ENCODE peak calls at places on chromosome 7, in ten cellular contexts. One of them, this sample, is unnamed.

GRCh38 chr7:156777364-156778069 is 115.5 kb downstream of the LMBR1 start:
- DNase-seq in tibial nerve: no peak
- DNase-seq in naive B cell: no peak
- DNase-seq in activated T-cell treated with anti-CD3 and anti-CD28 coated beads for 48 hours: peak
- DNase-seq in lower leg skin: no peak
- DNase-seq in Calu3: no peak
- DNase-seq in H1: no peak
- DNase-seq in NCI-H446: no peak
- DNase-seq in NCI-H1105: no peak
- DNase-seq in NCI-H2171: no peak
- DNase-seq in this sample: no peak

GRCh38 chr7:30984359-30985107 is 20.8 kb downstream of the GHRHR start:
- DNase-seq in tibial nerve: no peak
- DNase-seq in naive B cell: no peak
- DNase-seq in activated T-cell treated with anti-CD3 and anti-CD28 coated beads for 48 hours: no peak
- DNase-seq in lower leg skin: peak
- DNase-seq in Calu3: peak
- DNase-seq in H1: peak
- DNase-seq in NCI-H446: peak
- DNase-seq in NCI-H1105: no peak
- DNase-seq in NCI-H2171: peak
- DNase-seq in this sample: no peak

GRCh38 chr7:84022686-84023308 is 171.8 kb downstream of the SEMA3A start:
- DNase-seq in tibial nerve: no peak
- DNase-seq in naive B cell: no peak
- DNase-seq in activated T-cell treated with anti-CD3 and anti-CD28 coated beads for 48 hours: no peak
- DNase-seq in lower leg skin: no peak
- DNase-seq in Calu3: no peak
- DNase-seq in H1: no peak
- DNase-seq in NCI-H446: no peak
- DNase-seq in NCI-H1105: peak
- DNase-seq in NCI-H2171: peak
- DNase-seq in this sample: no peak

GRCh38 chr7:16359201-16359600 is 62.1 kb downstream of the CRPPA start:
- DNase-seq in tibial nerve: no peak
- DNase-seq in naive B cell: no peak
- DNase-seq in activated T-cell treated with anti-CD3 and anti-CD28 coated beads for 48 hours: no peak
- DNase-seq in lower leg skin: no peak
- DNase-seq in Calu3: no peak
- DNase-seq in H1: no peak
- DNase-seq in NCI-H446: peak
- DNase-seq in NCI-H1105: no peak
- DNase-seq in NCI-H2171: no peak
- DNase-seq in this sample: no peak

GRCh38 chr7:5213286-5213645 is 23.2 kb downstream of the WIPI2 start:
- DNase-seq in tibial nerve: no peak
- DNase-seq in naive B cell: no peak
- DNase-seq in activated T-cell treated with anti-CD3 and anti-CD28 coated beads for 48 hours: no peak
- DNase-seq in lower leg skin: no peak
- DNase-seq in Calu3: no peak
- DNase-seq in H1: no peak
- DNase-seq in NCI-H446: no peak
- DNase-seq in NCI-H1105: no peak
- DNase-seq in NCI-H2171: no peak
- DNase-seq in this sample: no peak

GRCh38 chr7:14835399-14835798 is 67.2 kb downstream of the DGKB start:
- DNase-seq in tibial nerve: no peak
- DNase-seq in naive B cell: no peak
- DNase-seq in activated T-cell treated with anti-CD3 and anti-CD28 coated beads for 48 hours: no peak
- DNase-seq in lower leg skin: no peak
- DNase-seq in Calu3: no peak
- DNase-seq in H1: no peak
- DNase-seq in NCI-H446: peak
- DNase-seq in NCI-H1105: peak
- DNase-seq in NCI-H2171: no peak
- DNase-seq in this sample: no peak

GRCh38 chr7:17123020-17123419 is 175.4 kb upstream of the AHR start:
- DNase-seq in tibial nerve: no peak
- DNase-seq in naive B cell: no peak
- DNase-seq in activated T-cell treated with anti-CD3 and anti-CD28 coated beads for 48 hours: no peak
- DNase-seq in lower leg skin: no peak
- DNase-seq in Calu3: no peak
- DNase-seq in H1: no peak
- DNase-seq in NCI-H446: no peak
- DNase-seq in NCI-H1105: no peak
- DNase-seq in NCI-H2171: no peak
- DNase-seq in this sample: no peak

GRCh38 chr7:75842836-75843446 is 29.3 kb upstream of the CCL24 start:
- DNase-seq in tibial nerve: peak
- DNase-seq in naive B cell: no peak
- DNase-seq in activated T-cell treated with anti-CD3 and anti-CD28 coated beads for 48 hours: peak
- DNase-seq in lower leg skin: no peak
- DNase-seq in Calu3: peak
- DNase-seq in H1: no peak
- DNase-seq in NCI-H446: no peak
- DNase-seq in NCI-H1105: no peak
- DNase-seq in NCI-H2171: no peak
- DNase-seq in this sample: no peak

GRCh38 chr7:22485189-22485588 is 14.8 kb downstream of the STEAP1B start:
- DNase-seq in tibial nerve: no peak
- DNase-seq in naive B cell: no peak
- DNase-seq in activated T-cell treated with anti-CD3 and anti-CD28 coated beads for 48 hours: no peak
- DNase-seq in lower leg skin: no peak
- DNase-seq in Calu3: no peak
- DNase-seq in H1: no peak
- DNase-seq in NCI-H446: no peak
- DNase-seq in NCI-H1105: no peak
- DNase-seq in NCI-H2171: no peak
- DNase-seq in this sample: peak

GRCh38 chr7:158452331-158452730 is 135.3 kb downstream of the PTPRN2 start:
- DNase-seq in tibial nerve: no peak
- DNase-seq in naive B cell: no peak
- DNase-seq in activated T-cell treated with anti-CD3 and anti-CD28 coated beads for 48 hours: no peak
- DNase-seq in lower leg skin: peak
- DNase-seq in Calu3: no peak
- DNase-seq in H1: no peak
- DNase-seq in NCI-H446: no peak
- DNase-seq in NCI-H1105: no peak
- DNase-seq in NCI-H2171: no peak
- DNase-seq in this sample: no peak

GRCh38 chr7:73717991-73718405 is 1.5 kb downstream of the STX1A start:
- DNase-seq in tibial nerve: no peak
- DNase-seq in naive B cell: no peak
- DNase-seq in activated T-cell treated with anti-CD3 and anti-CD28 coated beads for 48 hours: peak
- DNase-seq in lower leg skin: no peak
- DNase-seq in Calu3: peak
- DNase-seq in H1: no peak
- DNase-seq in NCI-H446: no peak
- DNase-seq in NCI-H1105: no peak
- DNase-seq in NCI-H2171: no peak
- DNase-seq in this sample: peak

GRCh38 chr7:4682621-4683042 is 537 bp downstream of the FOXK1 start:
- DNase-seq in tibial nerve: no peak
- DNase-seq in naive B cell: no peak
- DNase-seq in activated T-cell treated with anti-CD3 and anti-CD28 coated beads for 48 hours: peak
- DNase-seq in lower leg skin: no peak
- DNase-seq in Calu3: peak
- DNase-seq in H1: no peak
- DNase-seq in NCI-H446: no peak
- DNase-seq in NCI-H1105: peak
- DNase-seq in NCI-H2171: no peak
- DNase-seq in this sample: peak

GRCh38 chr7:106071999-106072714 is 40.0 kb downstream of the SYPL1 start:
- DNase-seq in tibial nerve: no peak
- DNase-seq in naive B cell: no peak
- DNase-seq in activated T-cell treated with anti-CD3 and anti-CD28 coated beads for 48 hours: no peak
- DNase-seq in lower leg skin: peak
- DNase-seq in Calu3: no peak
- DNase-seq in H1: no peak
- DNase-seq in NCI-H446: peak
- DNase-seq in NCI-H1105: peak
- DNase-seq in NCI-H2171: peak
- DNase-seq in this sample: no peak

GRCh38 chr7:139043823-139044812 is 8.3 kb upstream of the ZC3HAV1L start:
- DNase-seq in tibial nerve: no peak
- DNase-seq in naive B cell: no peak
- DNase-seq in activated T-cell treated with anti-CD3 and anti-CD28 coated beads for 48 hours: peak
- DNase-seq in lower leg skin: no peak
- DNase-seq in Calu3: peak
- DNase-seq in H1: no peak
- DNase-seq in NCI-H446: no peak
- DNase-seq in NCI-H1105: no peak
- DNase-seq in NCI-H2171: no peak
- DNase-seq in this sample: peak

GRCh38 chr7:76513817-76514799 is 3.8 kb downstream of the UPK3B start:
- DNase-seq in tibial nerve: no peak
- DNase-seq in naive B cell: no peak
- DNase-seq in activated T-cell treated with anti-CD3 and anti-CD28 coated beads for 48 hours: no peak
- DNase-seq in lower leg skin: peak
- DNase-seq in Calu3: no peak
- DNase-seq in H1: no peak
- DNase-seq in NCI-H446: no peak
- DNase-seq in NCI-H1105: no peak
- DNase-seq in NCI-H2171: no peak
- DNase-seq in this sample: no peak

GRCh38 chr7:43292384-43292783 is 179.9 kb downstream of the HECW1 start:
- DNase-seq in tibial nerve: no peak
- DNase-seq in naive B cell: no peak
- DNase-seq in activated T-cell treated with anti-CD3 and anti-CD28 coated beads for 48 hours: no peak
- DNase-seq in lower leg skin: no peak
- DNase-seq in Calu3: no peak
- DNase-seq in H1: no peak
- DNase-seq in NCI-H446: no peak
- DNase-seq in NCI-H1105: no peak
- DNase-seq in NCI-H2171: no peak
- DNase-seq in this sample: no peak

GRCh38 chr7:43248961-43249807 is 136.7 kb downstream of the HECW1 start:
- DNase-seq in tibial nerve: no peak
- DNase-seq in naive B cell: no peak
- DNase-seq in activated T-cell treated with anti-CD3 and anti-CD28 coated beads for 48 hours: no peak
- DNase-seq in lower leg skin: peak
- DNase-seq in Calu3: peak
- DNase-seq in H1: no peak
- DNase-seq in NCI-H446: no peak
- DNase-seq in NCI-H1105: no peak
- DNase-seq in NCI-H2171: no peak
- DNase-seq in this sample: no peak

GRCh38 chr7:120792091-120792860 is 65.7 kb downstream of the TSPAN12 start:
- DNase-seq in tibial nerve: peak
- DNase-seq in naive B cell: peak
- DNase-seq in activated T-cell treated with anti-CD3 and anti-CD28 coated beads for 48 hours: peak
- DNase-seq in lower leg skin: peak
- DNase-seq in Calu3: peak
- DNase-seq in H1: peak
- DNase-seq in NCI-H446: peak
- DNase-seq in NCI-H1105: peak
- DNase-seq in NCI-H2171: peak
- DNase-seq in this sample: peak

GRCh38 chr7:40211291-40212003 is 76.6 kb downstream of the SUGCT start:
- DNase-seq in tibial nerve: no peak
- DNase-seq in naive B cell: no peak
- DNase-seq in activated T-cell treated with anti-CD3 and anti-CD28 coated beads for 48 hours: no peak
- DNase-seq in lower leg skin: no peak
- DNase-seq in Calu3: no peak
- DNase-seq in H1: no peak
- DNase-seq in NCI-H446: no peak
- DNase-seq in NCI-H1105: no peak
- DNase-seq in NCI-H2171: no peak
- DNase-seq in this sample: no peak

GRCh38 chr7:159126496-159127345 is 17.9 kb downstream of the VIPR2 start:
- DNase-seq in tibial nerve: no peak
- DNase-seq in naive B cell: no peak
- DNase-seq in activated T-cell treated with anti-CD3 and anti-CD28 coated beads for 48 hours: no peak
- DNase-seq in lower leg skin: peak
- DNase-seq in Calu3: no peak
- DNase-seq in H1: no peak
- DNase-seq in NCI-H446: no peak
- DNase-seq in NCI-H1105: no peak
- DNase-seq in NCI-H2171: no peak
- DNase-seq in this sample: no peak

GRCh38 chr7:75565129-75565528 is 73.0 kb downstream of the SPDYE5 start:
- DNase-seq in tibial nerve: peak
- DNase-seq in naive B cell: no peak
- DNase-seq in activated T-cell treated with anti-CD3 and anti-CD28 coated beads for 48 hours: no peak
- DNase-seq in lower leg skin: no peak
- DNase-seq in Calu3: peak
- DNase-seq in H1: no peak
- DNase-seq in NCI-H446: no peak
- DNase-seq in NCI-H1105: no peak
- DNase-seq in NCI-H2171: no peak
- DNase-seq in this sample: no peak

GRCh38 chr7:131620673-131621609 is 64.5 kb upstream of the PODXL start:
- DNase-seq in tibial nerve: no peak
- DNase-seq in naive B cell: no peak
- DNase-seq in activated T-cell treated with anti-CD3 and anti-CD28 coated beads for 48 hours: no peak
- DNase-seq in lower leg skin: no peak
- DNase-seq in Calu3: no peak
- DNase-seq in H1: no peak
- DNase-seq in NCI-H446: no peak
- DNase-seq in NCI-H1105: no peak
- DNase-seq in NCI-H2171: no peak
- DNase-seq in this sample: no peak

GRCh38 chr7:35015346-35015859 is 21.9 kb downstream of the DPY19L1 start:
- DNase-seq in tibial nerve: no peak
- DNase-seq in naive B cell: no peak
- DNase-seq in activated T-cell treated with anti-CD3 and anti-CD28 coated beads for 48 hours: no peak
- DNase-seq in lower leg skin: no peak
- DNase-seq in Calu3: no peak
- DNase-seq in H1: no peak
- DNase-seq in NCI-H446: no peak
- DNase-seq in NCI-H1105: no peak
- DNase-seq in NCI-H2171: no peak
- DNase-seq in this sample: no peak

GRCh38 chr7:90250601-90251303 is 5.8 kb downstream of the CFAP69 start:
- DNase-seq in tibial nerve: no peak
- DNase-seq in naive B cell: no peak
- DNase-seq in activated T-cell treated with anti-CD3 and anti-CD28 coated beads for 48 hours: no peak
- DNase-seq in lower leg skin: no peak
- DNase-seq in Calu3: no peak
- DNase-seq in H1: no peak
- DNase-seq in NCI-H446: no peak
- DNase-seq in NCI-H1105: no peak
- DNase-seq in NCI-H2171: no peak
- DNase-seq in this sample: no peak

GRCh38 chr7:133081119-133081604 is 728 bp downstream of the CHCHD3 start:
- DNase-seq in tibial nerve: no peak
- DNase-seq in naive B cell: no peak
- DNase-seq in activated T-cell treated with anti-CD3 and anti-CD28 coated beads for 48 hours: no peak
- DNase-seq in lower leg skin: no peak
- DNase-seq in Calu3: peak
- DNase-seq in H1: no peak
- DNase-seq in NCI-H446: no peak
- DNase-seq in NCI-H1105: no peak
- DNase-seq in NCI-H2171: no peak
- DNase-seq in this sample: peak

GRCh38 chr7:92478095-92478494 is 349 bp upstream of the ERVW-1 start:
- DNase-seq in tibial nerve: no peak
- DNase-seq in naive B cell: no peak
- DNase-seq in activated T-cell treated with anti-CD3 and anti-CD28 coated beads for 48 hours: no peak
- DNase-seq in lower leg skin: no peak
- DNase-seq in Calu3: no peak
- DNase-seq in H1: no peak
- DNase-seq in NCI-H446: no peak
- DNase-seq in NCI-H1105: no peak
- DNase-seq in NCI-H2171: no peak
- DNase-seq in this sample: no peak

GRCh38 chr7:128114806-128115205 is 83.6 kb upstream of the LRRC4 start:
- DNase-seq in tibial nerve: no peak
- DNase-seq in naive B cell: no peak
- DNase-seq in activated T-cell treated with anti-CD3 and anti-CD28 coated beads for 48 hours: no peak
- DNase-seq in lower leg skin: peak
- DNase-seq in Calu3: no peak
- DNase-seq in H1: no peak
- DNase-seq in NCI-H446: no peak
- DNase-seq in NCI-H1105: no peak
- DNase-seq in NCI-H2171: no peak
- DNase-seq in this sample: no peak

GRCh38 chr7:111324228-111324627 is 233.3 kb downstream of the LRRN3 start:
- DNase-seq in tibial nerve: no peak
- DNase-seq in naive B cell: peak
- DNase-seq in activated T-cell treated with anti-CD3 and anti-CD28 coated beads for 48 hours: no peak
- DNase-seq in lower leg skin: no peak
- DNase-seq in Calu3: no peak
- DNase-seq in H1: no peak
- DNase-seq in NCI-H446: no peak
- DNase-seq in NCI-H1105: no peak
- DNase-seq in NCI-H2171: no peak
- DNase-seq in this sample: no peak

This sample was measured in DND-41.